ENCODE peak calls at places on chromosomes 12 and 14, in five cellular contexts. U is NCI-H345; H is NB4; Y is stimulated activated CD4-positive, alpha-beta T cell treated with anti-CD3 and anti-CD28 coated beads, Interleukin-2, amount 100 ng/mL, for 48 hours; P is A673. V is an unnamed sample.

GRCh38 chr12:59388694-59389093 is 207.1 kb upstream of the SLC16A7 start:
- DNase-seq in U (no peak), H (no peak), Y (no peak), P (no peak), V (no peak)

GRCh38 chr12:2640281-2640680 is 154.5 kb upstream of the FKBP4 start:
- DNase-seq in U (no peak), H (no peak), Y (no peak), P (no peak), V (no peak)

GRCh38 chr12:27899151-27899661 is 73.3 kb downstream of the PTHLH start:
- DNase-seq in U (no peak), H (no peak), Y (no peak), P (no peak), V (no peak)

GRCh38 chr12:45762185-45763110 is 32.9 kb downstream of the ARID2 start:
- DNase-seq in U (no peak), H (peak), Y (no peak), P (peak), V (peak)

GRCh38 chr12:86421333-86421732 is 165.1 kb upstream of the MGAT4C start:
- DNase-seq in U (no peak), H (no peak), Y (no peak), P (no peak), V (no peak)

GRCh38 chr12:6553051-6553868 is 2.6 kb downstream of the IFFO1 start:
- DNase-seq in U (no peak), H (peak), Y (no peak), P (peak), V (no peak)

GRCh38 chr14:95394981-95395737 is 75.5 kb upstream of the CLMN start:
- DNase-seq in U (no peak), H (no peak), Y (no peak), P (peak), V (no peak)

GRCh38 chr12:62537544-62537943 is 70.9 kb downstream of the MON2 start:
- DNase-seq in U (no peak), H (peak), Y (no peak), P (peak), V (peak)

GRCh38 chr14:91089958-91090535 is 23.8 kb upstream of the DGLUCY start:
- DNase-seq in U (peak), H (no peak), Y (no peak), P (no peak), V (no peak)